ENCODE peak calls at places on chromosomes 11 and 22, in five cellular contexts. E is heart right ventricle, N is BJ, M is dorsolateral prefrontal cortex, S is esophagus squamous epithelium. C is an unnamed sample.

GRCh38 chr11:128473631-128474030 is 113.7 kb downstream of the ETS1 start:
- DNase-seq in S (no peak), E (no peak), M (no peak), N (no peak), C (no peak)

GRCh38 chr22:20986365-20986764 is 4.3 kb downstream of the LZTR1 start:
- DNase-seq in S (no peak), E (no peak), M (no peak), N (no peak), C (no peak)

GRCh38 chr11:69321877-69322350 is 28.0 kb downstream of the MYEOV start:
- DNase-seq in S (no peak), M (no peak), N (peak; percentile 82), E (no peak), C (no peak)

GRCh38 chr11:95426823-95427462 is 195.9 kb upstream of the SESN3 start:
- DNase-seq in S (no peak), E (no peak), N (no peak), M (no peak), C (no peak)

GRCh38 chr11:86041975-86042378 is 26.9 kb downstream of the PICALM start:
- DNase-seq in N (peak; percentile 60), E (peak; percentile 89), S (no peak), M (no peak), C (peak; percentile 81)

GRCh38 chr11:86869966-86870570 is 69.7 kb downstream of the PRSS23 start:
- DNase-seq in S (no peak), N (no peak), E (peak; percentile 77), M (peak; percentile 44), C (no peak)

GRCh38 chr11:68282141-68282860 is 10.5 kb upstream of the C11orf24 start:
- DNase-seq in E (no peak), S (no peak), N (no peak), M (no peak), C (no peak)

GRCh38 chr11:128417607-128418324 is 169.6 kb downstream of the ETS1 start:
- DNase-seq in M (no peak), N (peak; percentile 93), S (no peak), E (peak; percentile 26), C (no peak)

GRCh38 chr22:43090130-43090789 is 1.1 kb upstream of the TTLL1 start:
- DNase-seq in M (no peak), N (peak; percentile 58), E (peak; percentile 62), S (no peak), C (peak; percentile 39)

GRCh38 chr11:12862761-12863469 is 146.2 kb upstream of the RASSF10 start:
- DNase-seq in M (peak; percentile 63), N (no peak), E (peak; percentile 28), S (no peak), C (peak; percentile 77)

GRCh38 chr22:46971141-46971775 is 208.8 kb downstream of the TBC1D22A start:
- DNase-seq in S (no peak), M (no peak), E (peak; percentile 56), N (no peak), C (no peak)

GRCh38 chr11:2314525-2315394 is 12.9 kb downstream of the TSPAN32 start:
- DNase-seq in S (no peak), N (no peak), E (peak; percentile 95), M (peak; percentile 68), C (peak; percentile 23)

GRCh38 chr11:27485930-27486773 is 13.6 kb upstream of the LGR4 start:
- DNase-seq in N (no peak), S (no peak), E (peak; percentile 45), M (no peak), C (no peak)

GRCh38 chr22:48918585-48919186 is 909.0 kb downstream of the BRD1 start:
- DNase-seq in M (no peak), N (no peak), S (no peak), E (no peak), C (no peak)

GRCh38 chr11:47186937-47187681 is 875 bp upstream of the PACSIN3 start:
- DNase-seq in E (peak; percentile 85), S (no peak), M (peak; percentile 66), N (no peak), C (no peak)

GRCh38 chr11:20598487-20598886 is 921 bp upstream of the SLC6A5 start:
- DNase-seq in S (no peak), M (no peak), N (no peak), E (no peak), C (no peak)

GRCh38 chr22:19065298-19065859 is 56.8 kb downstream of the DGCR2 start:
- DNase-seq in S (no peak), N (no peak), E (no peak), M (no peak), C (no peak)

GRCh38 chr11:1854949-1855885 is 2.3 kb downstream of the LSP1 start:
- DNase-seq in M (no peak), E (no peak), S (no peak), N (no peak), C (no peak)

GRCh38 chr22:19803736-19804267 is 43.2 kb downstream of the TBX1 start:
- DNase-seq in N (no peak), M (no peak), E (no peak), S (no peak), C (no peak)

GRCh38 chr11:70324354-70325115 is 54.0 kb downstream of the PPFIA1 start:
- DNase-seq in E (no peak), M (no peak), N (no peak), S (no peak), C (no peak)

GRCh38 chr11:70323811-70324210 is 53.3 kb downstream of the PPFIA1 start:
- DNase-seq in N (no peak), M (no peak), E (no peak), S (no peak), C (no peak)

GRCh38 chr11:70326365-70326803 is 55.9 kb downstream of the PPFIA1 start:
- DNase-seq in E (peak; percentile 23), S (no peak), N (peak; percentile 37), M (no peak), C (peak; percentile 49)

GRCh38 chr11:70319694-70320093 is 49.2 kb downstream of the PPFIA1 start:
- DNase-seq in N (no peak), M (no peak), S (no peak), E (no peak), C (no peak)

DNA sequence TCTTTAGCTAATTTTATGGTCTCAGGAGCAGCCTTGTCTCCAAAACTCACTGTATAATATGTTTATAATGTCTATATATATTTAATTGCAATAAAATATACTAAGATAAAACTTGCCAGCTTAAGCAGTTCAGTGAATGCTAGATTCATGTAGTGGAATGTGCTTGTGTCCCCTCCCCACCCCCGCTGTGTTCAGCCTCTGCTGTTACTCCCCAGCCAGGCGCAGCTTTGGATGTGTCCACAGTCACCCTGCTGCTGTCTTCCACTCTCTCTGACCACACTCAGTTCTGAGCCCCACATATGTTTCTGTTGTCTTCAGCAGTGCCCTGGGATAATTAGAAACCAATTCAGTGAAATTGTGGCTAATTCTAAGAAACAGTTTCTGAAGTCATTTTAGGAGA is 52.2 kb downstream of the PPFIA1 start:
- DNase-seq in S (no peak), E (no peak), N (no peak), M (no peak), C (no peak)
- TF ChIP-seq CTCF in S (no peak), E (no peak), N (no peak), M (no peak), C (no peak)

GRCh38 chr11:16397355-16397754 is 41.0 kb upstream of the SOX6 start:
- DNase-seq in E (no peak), M (no peak), S (no peak), N (no peak), C (no peak)
- H3K4me3 ChIP-seq in E (no peak overlapping the region), M (no peak overlapping the region), S (no peak overlapping the region), N (no peak overlapping the region), C (no peak overlapping the region)

GRCh38 chr11:130071211-130071712 is 1.6 kb downstream of the APLP2 start:
- DNase-seq in M (no peak), E (no peak), S (no peak), N (no peak), C (no peak)

GRCh38 chr11:130068986-130069683 is 559 bp upstream of the APLP2 start:
- DNase-seq in M (peak; percentile 72), N (peak; percentile 71), S (no peak), E (peak; percentile 85), C (no peak)

GRCh38 chr11:130070829-130071205 is 1.1 kb downstream of the APLP2 start:
- DNase-seq in E (no peak), N (no peak), S (no peak), M (no peak), C (no peak)

GRCh38 chr11:130069684-130070108 is at the start of gene APLP2:
- DNase-seq in S (peak; percentile 98), E (peak; percentile 100), N (peak; percentile 83), M (peak; percentile 99), C (peak; percentile 91)

DNA sequence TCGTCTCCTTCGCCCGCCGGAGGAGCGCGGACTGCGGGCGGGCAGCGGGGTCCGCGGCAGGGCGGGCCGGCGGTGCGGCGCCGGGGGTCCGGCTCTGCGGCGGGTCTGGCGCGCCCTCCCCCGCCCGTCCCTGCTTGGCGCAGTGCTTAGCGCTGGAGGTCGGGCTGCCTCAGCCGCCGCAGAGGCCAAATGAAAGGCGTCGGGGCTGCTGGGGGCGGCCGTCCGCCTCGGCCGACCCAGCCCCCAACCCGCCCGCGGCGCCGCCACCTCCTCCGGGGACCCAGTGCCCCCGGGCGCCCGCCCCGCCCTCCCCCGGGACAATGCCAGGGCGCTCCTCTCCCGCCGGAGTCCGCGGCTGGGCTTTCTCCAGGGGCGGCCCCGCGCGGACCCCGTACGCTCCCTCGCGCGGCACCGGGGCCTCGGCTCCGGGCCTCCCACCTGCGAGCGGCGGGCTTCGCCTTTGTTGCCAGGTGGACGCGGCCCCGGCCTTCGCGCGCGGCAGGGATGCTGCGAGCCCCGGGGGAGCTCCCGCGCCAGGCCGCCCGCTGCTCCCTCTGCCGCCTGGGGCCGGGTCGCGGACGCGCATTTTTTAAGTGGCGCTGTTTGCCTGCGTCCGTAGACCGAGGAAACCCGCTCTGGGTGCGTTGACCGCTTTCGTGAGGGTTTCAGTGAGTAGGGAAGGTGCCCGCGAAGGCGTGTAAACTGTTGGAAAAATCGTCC is 575 bp downstream of the APLP2 start:
- DNase-seq in N (no peak), S (no peak), E (no peak), M (peak; percentile 67), C (no peak)
- TF ChIP-seq CTCF in N (no peak), S (no peak), E (peak; percentile 34), M (no peak), C (peak; percentile 18)

GRCh38 chr22:41925783-41926460 is 684 bp downstream of the TNFRSF13C start:
- DNase-seq in S (no peak), E (peak; percentile 50), N (no peak), M (peak; percentile 68), C (no peak)

GRCh38 chr22:41920271-41920976 is 5.5 kb upstream of the SHISA8 start:
- DNase-seq in M (peak; percentile 49), S (no peak), E (no peak), N (no peak), C (no peak)

GRCh38 chr22:41922336-41922735 is 4.3 kb downstream of the TNFRSF13C start:
- DNase-seq in E (no peak), S (no peak), M (no peak), N (no peak), C (no peak)

GRCh38 chr22:41922940-41923594 is 3.5 kb downstream of the TNFRSF13C start:
- DNase-seq in S (no peak), E (no peak), N (no peak), M (no peak), C (no peak)

DNA sequence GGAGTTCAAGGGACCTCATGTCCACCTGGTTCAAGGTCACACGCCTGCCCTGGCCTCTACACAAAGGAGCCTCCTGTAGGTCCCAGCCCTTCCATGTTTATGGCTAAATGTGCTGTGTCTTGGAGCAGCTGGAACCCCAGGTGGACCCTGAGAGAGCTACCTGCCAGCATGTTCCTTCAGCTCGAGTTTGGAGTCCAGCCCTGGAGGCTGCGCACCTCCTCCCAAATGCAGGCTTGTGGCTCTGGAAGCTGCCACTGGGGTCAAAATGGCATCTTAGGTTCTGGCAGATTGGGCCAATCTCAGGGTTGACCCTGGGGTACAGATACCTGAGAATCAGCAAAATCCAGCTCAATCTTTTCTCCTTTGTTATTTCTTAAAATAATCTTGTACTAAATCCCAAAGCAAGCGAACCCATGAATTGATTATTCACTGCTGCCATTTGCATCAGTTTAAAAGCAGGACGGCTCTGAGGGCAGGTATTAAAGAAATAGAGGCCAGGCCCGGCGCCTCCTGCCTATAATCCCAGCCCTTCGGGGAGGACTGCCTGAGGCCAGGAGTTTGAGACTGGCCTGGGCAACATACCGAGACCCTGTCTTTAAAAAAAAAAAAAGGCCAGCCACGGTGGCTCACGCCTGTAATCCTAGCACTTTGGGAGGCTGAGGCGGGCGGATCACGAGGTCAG is 2.9 kb downstream of the TNFRSF13C start:
- DNase-seq in E (no peak), M (no peak), S (no peak), N (no peak), C (no peak)
- H3K4me3 ChIP-seq in E (no peak overlapping the region), M (no peak overlapping the region), S (no peak overlapping the region), N (no peak overlapping the region), C (no peak overlapping the region)